ENCODE peak calls at places on chromosomes 11 and 22, in seven cellular contexts. H is IMR-90, N is mesendoderm, E is neuronal stem cell, R is mesenchymal stem cell, F is H9, A is H1. Y is an unnamed sample.

GRCh38 chr11:79018371-79018849 is 422.4 kb downstream of the TENM4 start:
- DNase-seq in A (no peak), F (no peak), E (no peak), N (peak; percentile 93), H (peak; percentile 97), R (peak; percentile 18), Y (no peak)

GRCh38 chr11:76689313-76689712 is 18.8 kb upstream of the LRRC32 start:
- DNase-seq in H (no peak), F (no peak), N (no peak), E (no peak), R (no peak), A (no peak), Y (no peak)

GRCh38 chr11:35531246-35531645 is 5.8 kb upstream of the PAMR1 start:
- DNase-seq in A (no peak), E (no peak), H (no peak), R (no peak), F (no peak), N (no peak), Y (no peak)

GRCh38 chr11:104873252-104873651 is 25.0 kb downstream of the CASP12 start:
- DNase-seq in H (no peak), F (peak; percentile 37), R (no peak), N (peak; percentile 13), A (no peak), E (no peak), Y (no peak)

GRCh38 chr22:20174785-20175596 is 24.1 kb upstream of the CCDC188 start:
- DNase-seq in N (peak; percentile 15), R (no peak), E (no peak), H (peak; percentile 9), A (no peak), F (no peak), Y (no peak)

GRCh38 chr11:64305075-64305690 is at the start of gene ESRRA:
- DNase-seq in N (peak; percentile 99), H (peak; percentile 96), F (peak; percentile 100), E (peak; percentile 99), A (peak; percentile 99), R (peak; percentile 97), Y (peak; percentile 99)

GRCh38 chr11:17991799-17992433 is 20.9 kb downstream of the SERGEF start:
- DNase-seq in E (no peak), A (no peak), H (peak; percentile 70), N (peak; percentile 55), R (peak; percentile 65), F (no peak), Y (peak; percentile 51)

GRCh38 chr11:28228196-28228595 is 120.0 kb downstream of the METTL15 start:
- DNase-seq in N (no peak), F (no peak), R (no peak), E (no peak), H (peak; percentile 68), A (no peak), Y (no peak)

GRCh38 chr11:76782526-76783293 is 446 bp upstream of the TSKU start:
- DNase-seq in H (peak; percentile 98), A (no peak), F (peak; percentile 95), N (peak; percentile 98), R (peak; percentile 98), E (peak; percentile 93), Y (peak; percentile 49)

GRCh38 chr11:14029971-14030531 is 67.5 kb downstream of the SPON1 start:
- DNase-seq in E (no peak), R (no peak), N (no peak), H (peak; percentile 81), A (no peak), F (no peak), Y (no peak)

GRCh38 chr11:107183963-107184362 is 165.7 kb upstream of the GUCY1A2 start:
- DNase-seq in H (no peak), R (no peak), E (no peak), N (no peak), F (no peak), A (no peak), Y (no peak)

GRCh38 chr11:130868087-130868486 is 48.2 kb downstream of the SNX19 start:
- DNase-seq in H (no peak), F (no peak), R (no peak), E (no peak), N (peak; percentile 41), A (no peak), Y (no peak)

GRCh38 chr22:44026630-44027511 is 2.8 kb downstream of the PARVB start:
- DNase-seq in N (no peak), A (no peak), H (peak; percentile 63), F (no peak), R (no peak), E (no peak), Y (peak; percentile 52)

GRCh38 chr22:37019309-37020191 is at the start of the genes MPST and TST:
- DNase-seq in A (peak; percentile 79), F (peak; percentile 74), E (peak; percentile 75), R (peak; percentile 72), H (peak; percentile 61), N (peak; percentile 77), Y (peak; percentile 41)

GRCh38 chr22:37634505-37635002 is 4.9 kb upstream of the SH3BP1 start:
- DNase-seq in A (peak; percentile 53), F (no peak), H (no peak), R (no peak), N (peak; percentile 31), E (no peak), Y (no peak)

GRCh38 chr11:89381094-89381493 is 110.1 kb downstream of the NOX4 start:
- DNase-seq in E (no peak), F (no peak), R (peak; percentile 94), H (peak; percentile 98), A (no peak), N (peak; percentile 60), Y (peak; percentile 64)

GRCh38 chr11:62909107-62909894 is 11.9 kb downstream of the CHRM1 start:
- DNase-seq in N (peak; percentile 99), H (peak; percentile 73), F (peak; percentile 97), A (peak; percentile 88), R (peak; percentile 76), E (peak; percentile 58), Y (peak; percentile 97)

GRCh38 chr11:59214141-59214893 is 1.6 kb upstream of the MPEG1 start:
- DNase-seq in H (no peak), A (no peak), E (no peak), N (no peak), R (no peak), F (no peak), Y (peak; percentile 90)

GRCh38 chr11:129743029-129743846 is 72.4 kb upstream of the TMEM45B start:
- DNase-seq in H (no peak), F (no peak), A (no peak), R (no peak), E (no peak), N (peak; percentile 83), Y (peak; percentile 91)

GRCh38 chr11:104462346-104462745 is 298.4 kb upstream of the PDGFD start:
- DNase-seq in F (no peak), H (peak; percentile 81), R (peak; percentile 67), E (no peak), N (no peak), A (no peak), Y (no peak)

GRCh38 chr22:19772673-19773469 is 12.3 kb downstream of the TBX1 start:
- DNase-seq in E (no peak), H (no peak), A (no peak), R (no peak), N (no peak), F (no peak), Y (no peak)

GRCh38 chr11:102225689-102226562 is 91.4 kb upstream of the BIRC3 start:
- DNase-seq in F (no peak), N (no peak), E (no peak), A (no peak), H (peak; percentile 97), R (peak; percentile 96), Y (no peak)

GRCh38 chr11:47791774-47792173 is 24.6 kb upstream of the FNBP4 start:
- DNase-seq in A (no peak), F (no peak), N (no peak), H (peak; percentile 28), R (no peak), E (no peak), Y (no peak)

GRCh38 chr22:20606041-20606783 is 98.8 kb downstream of the MED15 start:
- DNase-seq in N (peak; percentile 95), R (peak; percentile 66), A (peak; percentile 83), H (peak; percentile 59), E (peak; percentile 48), F (peak; percentile 95), Y (peak; percentile 98)

GRCh38 chr22:27317156-27317555 is 484.4 kb downstream of the MN1 start:
- DNase-seq in R (peak; percentile 62), N (peak; percentile 65), E (no peak), F (peak; percentile 50), A (no peak), H (no peak), Y (no peak)
- H3K27ac ChIP-seq in R (no peak overlapping the region), N (no peak overlapping the region), E (no peak overlapping the region), F (no peak overlapping the region), A (no peak overlapping the region), H (no peak overlapping the region), Y (no peak overlapping the region)

GRCh38 chr22:46238541-46238940 is 11.6 kb downstream of the CDPF1 start:
- DNase-seq in H (no peak), R (no peak), N (no peak), E (no peak), F (no peak), A (no peak), Y (no peak)
- H2AK5ac ChIP-seq in H (no peak overlapping the region), R (no peak overlapping the region), N (no peak overlapping the region), E (no peak overlapping the region), F (no peak overlapping the region), A (no peak overlapping the region), Y (no peak overlapping the region)

GRCh38 chr11:111729441-111729840 is 36.7 kb downstream of the PPP2R1B start:
- DNase-seq in F (no peak), E (no peak), A (no peak), R (no peak), N (no peak), H (peak; percentile 43), Y (no peak)

GRCh38 chr11:111730871-111731591 is 35.2 kb downstream of the PPP2R1B start:
- DNase-seq in A (no peak), N (no peak), F (no peak), H (no peak), R (no peak), E (no peak), Y (no peak)

GRCh38 chr11:111727431-111727830 is 38.8 kb downstream of the PPP2R1B start:
- DNase-seq in F (no peak), R (no peak), E (no peak), H (no peak), A (no peak), N (no peak), Y (no peak)

GRCh38 chr11:111731839-111732238 is 34.4 kb downstream of the PPP2R1B start:
- DNase-seq in N (no peak), R (no peak), F (no peak), E (no peak), H (no peak), A (peak; percentile 42), Y (no peak)

DNA sequence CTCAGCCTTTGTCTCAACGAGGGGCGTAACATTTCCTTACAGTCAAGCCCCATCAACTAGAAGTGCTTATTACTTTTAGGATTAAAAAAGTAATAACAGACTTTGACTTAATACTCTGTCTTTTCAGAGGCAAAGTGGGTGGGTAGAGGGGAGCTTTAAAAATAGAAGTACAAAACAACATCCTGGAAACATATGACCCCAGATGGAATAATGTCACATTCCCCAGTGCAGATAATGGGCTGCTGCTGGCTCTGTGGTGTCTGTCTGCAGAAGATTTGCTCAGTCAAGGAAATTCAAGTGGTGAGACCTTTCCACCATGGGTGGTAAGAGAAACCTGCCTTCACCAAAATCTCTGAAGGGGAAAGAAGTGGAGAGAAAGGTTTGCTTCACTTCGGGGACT is 36.2 kb downstream of the PPP2R1B start:
- DNase-seq in N (no peak), F (no peak), R (peak; percentile 42), H (no peak), E (no peak), A (no peak), Y (no peak)
- H3K27ac ChIP-seq in N (no peak overlapping the region), F (no peak overlapping the region), R (no peak overlapping the region), H (no peak overlapping the region), E (no peak overlapping the region), A (no peak overlapping the region), Y (no peak overlapping the region)

GRCh38 chr22:45429921-45430775 is 16.7 kb downstream of the RIBC2 start:
- DNase-seq in R (no peak), N (no peak), E (no peak), F (no peak), H (no peak), A (no peak), Y (no peak)
- H2AK5ac ChIP-seq in R (no peak overlapping the region), N (no peak overlapping the region), E (no peak overlapping the region), F (no peak overlapping the region), H (no peak overlapping the region), A (no peak overlapping the region), Y (no peak overlapping the region)